ENCODE peak calls at places on chromosomes 7 and 10, in six cellular contexts. U is colonic mucosa, R is right lobe of liver, S is upper lobe of right lung, O is bronchial epithelial cell, M is psoas muscle. V is an unnamed sample. For H3K27me3, the result is how much of the 10 kb centered on the place peaks cover.

GRCh38 chr7:192701-193536 is 548 bp downstream of the FAM20C start:
- DNase-seq in U (peak), R (peak), S (no peak), O (no peak), M (no peak), V (no peak)

GRCh38 chr7:22587322-22587721 is 87.3 kb upstream of the STEAP1B start:
- DNase-seq in U (no peak), R (no peak), S (no peak), O (peak), M (no peak), V (no peak)

GRCh38 chr10:124745678-124746077 is 1.5 kb upstream of the FAM53B start:
- DNase-seq in U (peak), R (no peak), S (no peak), O (peak), M (no peak), V (no peak)

GRCh38 chr10:14219411-14219810 is 111.3 kb downstream of the FRMD4A start:
- DNase-seq in U (no peak), R (no peak), S (no peak), O (no peak), M (no peak), V (no peak)

GRCh38 chr10:43137701-43137970 is 609 bp upstream of the CSGALNACT2 start:
- DNase-seq in U (peak), R (no peak), S (peak), O (no peak), M (peak), V (peak)

GRCh38 chr10:33760544-33760943 is 426.1 kb upstream of the NRP1 start:
- DNase-seq in U (no peak), R (no peak), S (no peak), O (no peak), M (no peak), V (no peak)

GRCh38 chr7:142496545-142496991 is 238.7 kb upstream of the PRSS58 start:
- DNase-seq in U (no peak), R (no peak), S (no peak), O (peak), M (no peak), V (no peak)

GRCh38 chr10:12984165-12984747 is 17.3 kb downstream of the CCDC3 start:
- DNase-seq in U (no peak), R (no peak), S (no peak), O (peak), M (no peak), V (no peak)

GRCh38 chr7:131501422-131501821 is 55.0 kb downstream of the PODXL start:
- DNase-seq in U (no peak), R (no peak), S (no peak), O (peak), M (no peak), V (no peak)

GRCh38 chr7:40551685-40552576 is 417.1 kb downstream of the SUGCT start:
- DNase-seq in U (no peak), R (no peak), S (no peak), O (peak), M (no peak), V (no peak)

GRCh38 chr10:61628875-61629513 is 33.7 kb upstream of the CABCOCO1 start:
- DNase-seq in U (no peak), R (no peak), S (no peak), O (peak), M (no peak), V (peak)

GRCh38 chr7:44568771-44569560 is 4.7 kb downstream of the DDX56 start:
- DNase-seq in U (no peak), R (no peak), S (no peak), O (no peak), M (no peak), V (no peak)

GRCh38 chr7:101558742-101559325 is 70.3 kb downstream of the MYL10 start:
- DNase-seq in U (no peak), R (no peak), S (no peak), O (no peak), M (no peak), V (peak)

GRCh38 chr10:49598164-49598856 is 11.8 kb upstream of the SLC18A3 start:
- DNase-seq in U (peak), R (no peak), S (no peak), O (no peak), M (no peak), V (no peak)

GRCh38 chr10:110556993-110557601 is 10.4 kb upstream of the SMC3 start:
- DNase-seq in U (peak), R (no peak), S (no peak), O (peak), M (no peak), V (peak)

GRCh38 chr10:133067152-133068090 is 20.3 kb upstream of the ADGRA1 start:
- DNase-seq in U (no peak), R (no peak), S (no peak), O (no peak), M (no peak), V (no peak)

GRCh38 chr7:120054376-120055100 is 218.4 kb upstream of the KCND2 start:
- DNase-seq in U (no peak), R (no peak), S (no peak), O (peak), M (no peak), V (no peak)

GRCh38 chr10:30228638-30229037 is 120.4 kb downstream of the MTPAP start:
- DNase-seq in U (no peak), R (no peak), S (no peak), O (no peak), M (no peak), V (no peak)

GRCh38 chr7:142811154-142811737 is 40.5 kb downstream of the PRSS2 start:
- DNase-seq in U (no peak), R (no peak), S (no peak), O (peak), M (no peak), V (no peak)

GRCh38 chr10:31757374-31757773 is 171.3 kb downstream of the ARHGAP12 start:
- DNase-seq in U (no peak), R (peak), S (no peak), O (no peak), M (peak), V (peak)

GRCh38 chr7:137956591-137956990 is 45.3 kb downstream of the CREB3L2 start:
- DNase-seq in U (no peak), R (no peak), S (no peak), O (no peak), M (no peak), V (no peak)

GRCh38 chr10:28906440-28906839 is 229.1 kb downstream of the BAMBI start:
- DNase-seq in U (no peak), R (no peak), S (no peak), O (no peak), M (no peak), V (no peak)

GRCh38 chr7:101393865-101394264 is 31.2 kb downstream of the COL26A1 start:
- DNase-seq in U (no peak), R (no peak), S (no peak), O (no peak), M (no peak), V (no peak)

GRCh38 chr10:74932648-74933047 is 106.2 kb downstream of the KAT6B start:
- DNase-seq in U (no peak), R (peak), S (no peak), O (no peak), M (peak), V (peak)

GRCh38 chr10:44864637-44865288 is 46.4 kb upstream of the TMEM72 start:
- DNase-seq in U (peak), R (peak), S (peak), O (peak), M (peak), V (peak)

GRCh38 chr10:43160067-43160918 is 22.0 kb downstream of the CSGALNACT2 start:
- DNase-seq in U (no peak), R (no peak), S (no peak), O (peak), M (no peak), V (no peak)

GRCh38 chr10:3395487-3395886 is 222.9 kb upstream of the PITRM1 start:
- DNase-seq in U (no peak), R (no peak), S (no peak), O (no peak), M (no peak), V (no peak)

GRCh38 chr10:79239930-79240713 is 107.1 kb upstream of the PPIF start:
- DNase-seq in U (no peak), R (no peak), S (no peak), O (no peak), M (no peak), V (no peak)

GRCh38 chr10:91856637-91857036 is 52.6 kb downstream of the FGFBP3 start:
- DNase-seq in U (no peak), R (no peak), S (no peak), O (peak), M (no peak), V (no peak)

GRCh38 chr7:129188372-129188891 is at the start of gene SMO:
- DNase-seq in U (peak), R (peak), S (no peak), O (no peak), M (peak), V (peak)

GRCh38 chr10:63603709-63604445 is 82.7 kb downstream of the REEP3 start:
- DNase-seq in U (no peak), R (no peak), S (no peak), O (no peak), M (no peak), V (no peak)

GRCh38 chr7:25206765-25207164 is 21.5 kb downstream of the NPVF start:
- DNase-seq in U (peak), R (no peak), S (no peak), O (no peak), M (no peak), V (no peak)

GRCh38 chr10:96374639-96374984 is 15.8 kb upstream of the OPALIN start:
- DNase-seq in U (no peak), R (no peak), S (no peak), O (no peak), M (no peak), V (no peak)

GRCh38 chr7:46129831-46130230 is 208.8 kb upstream of the IGFBP3 start:
- DNase-seq in U (no peak), R (no peak), S (no peak), O (no peak), M (no peak), V (no peak)

GRCh38 chr10:124375353-124375614 is 43.4 kb downstream of the OAT start:
- DNase-seq in U (no peak), R (no peak), S (no peak), O (no peak), M (no peak), V (no peak)

GRCh38 chr7:157606140-157606539 is 269.3 kb downstream of the DNAJB6 start:
- DNase-seq in U (no peak), R (no peak), S (peak), O (no peak), M (no peak), V (no peak)

GRCh38 chr7:157605638-157606037 is 268.8 kb downstream of the DNAJB6 start:
- DNase-seq in U (no peak), R (no peak), S (no peak), O (no peak), M (no peak), V (no peak)

GRCh38 chr7:157609516-157609915 is 272.7 kb downstream of the DNAJB6 start:
- DNase-seq in U (no peak), R (no peak), S (peak), O (no peak), M (no peak), V (no peak)

GRCh38 chr7:157604661-157605381 is 268.0 kb downstream of the DNAJB6 start:
- DNase-seq in U (no peak), R (no peak), S (peak), O (no peak), M (no peak), V (no peak)

DNA sequence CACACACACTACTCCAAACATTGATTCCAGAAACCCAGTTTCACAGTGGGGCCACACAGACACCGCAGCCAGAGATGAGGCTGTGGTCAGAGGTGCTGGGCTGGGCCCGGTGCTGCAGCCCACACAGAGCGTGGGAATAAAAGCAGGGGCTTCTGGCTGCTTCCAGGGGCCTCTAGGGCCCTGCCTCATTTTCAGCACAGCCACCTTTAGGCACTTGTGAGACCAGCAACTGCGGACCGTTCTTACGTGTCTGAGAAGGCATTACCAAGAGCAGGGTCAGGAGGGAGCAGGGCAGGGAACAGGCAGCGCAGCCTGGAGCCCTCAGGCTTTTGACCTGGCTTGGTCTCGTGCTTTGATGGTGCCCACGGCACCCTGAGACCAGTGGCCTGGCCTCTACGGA is 270.4 kb downstream of the DNAJB6 start:
- DNase-seq in U (no peak), R (no peak), S (peak), O (no peak), M (no peak), V (no peak)
- H3K27me3 ChIP-seq in U (under half), R (under half), S (under half), O (under half), M (under half), V (under half)

DNA sequence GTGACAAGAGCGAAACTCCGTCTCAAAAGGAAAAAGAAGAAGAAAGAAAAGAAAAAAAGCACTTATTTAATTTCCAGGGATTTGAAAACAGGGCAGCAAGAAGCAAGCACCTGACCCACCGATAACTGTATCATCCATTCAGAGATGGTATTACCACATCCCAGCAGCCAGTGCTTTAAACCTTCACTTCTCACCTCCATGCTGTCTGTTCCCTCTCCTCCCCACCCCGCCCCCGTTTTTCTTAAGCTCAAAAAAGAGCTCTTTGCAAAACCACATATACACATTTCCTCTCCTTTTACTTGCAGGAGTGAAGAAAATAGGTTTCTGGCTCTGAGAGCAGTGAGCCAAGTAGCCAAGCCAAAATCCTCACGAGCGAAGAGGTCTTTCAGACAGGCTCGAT is 2.2 kb downstream of the STOX1 start:
- DNase-seq in U (no peak), R (no peak), S (no peak), O (no peak), M (no peak), V (no peak)
- H3K27me3 ChIP-seq in U (under half), R (under half), S (under half), O (under half), M (under half), V (under half)

GRCh38 chr7:1359051-1359400 is 100.2 kb downstream of the MICALL2 start:
- DNase-seq in U (no peak), R (no peak), S (no peak), O (no peak), M (no peak), V (no peak)

GRCh38 chr7:1359681-1360485 is 99.4 kb downstream of the MICALL2 start:
- DNase-seq in U (no peak), R (no peak), S (peak), O (no peak), M (no peak), V (no peak)

GRCh38 chr7:1358376-1359050 is 100.8 kb downstream of the MICALL2 start:
- DNase-seq in U (no peak), R (no peak), S (peak), O (no peak), M (no peak), V (no peak)

GRCh38 chr7:1355568-1356340 is 103.5 kb downstream of the MICALL2 start:
- DNase-seq in U (peak), R (no peak), S (peak), O (no peak), M (no peak), V (no peak)

GRCh38 chr7:1357601-1358271 is 101.5 kb downstream of the MICALL2 start:
- DNase-seq in U (no peak), R (no peak), S (peak), O (no peak), M (no peak), V (no peak)
- H3K27me3 ChIP-seq in U (under half), R (under half), S (under half), O (under half), M (half or more), V (under half)

GRCh38 chr7:27212587-27213149 is 12.8 kb upstream of the HOXA13 start:
- DNase-seq in U (no peak), R (no peak), S (peak), O (no peak), M (no peak), V (no peak)
- H3K27me3 ChIP-seq in U (under half), R (under half), S (half or more), O (half or more), M (half or more), V (under half)

GRCh38 chr10:102230861-102231356 is 4.8 kb downstream of the ELOVL3 start:
- DNase-seq in U (peak), R (no peak), S (peak), O (no peak), M (peak), V (no peak)
- H3K27me3 ChIP-seq in U (under half), R (under half), S (under half), O (under half), M (under half), V (under half)

GRCh38 chr10:77348082-77348481 is 289.5 kb downstream of the KCNMA1 start:
- DNase-seq in U (no peak), R (no peak), S (no peak), O (no peak), M (no peak), V (no peak)

GRCh38 chr10:77349226-77349625 is 288.4 kb downstream of the KCNMA1 start:
- DNase-seq in U (no peak), R (no peak), S (no peak), O (no peak), M (no peak), V (no peak)

GRCh38 chr10:77350134-77350533 is 287.5 kb downstream of the KCNMA1 start:
- DNase-seq in U (no peak), R (no peak), S (no peak), O (peak), M (no peak), V (no peak)

GRCh38 chr10:77348711-77349110 is 288.9 kb downstream of the KCNMA1 start:
- DNase-seq in U (no peak), R (no peak), S (no peak), O (no peak), M (no peak), V (no peak)

DNA sequence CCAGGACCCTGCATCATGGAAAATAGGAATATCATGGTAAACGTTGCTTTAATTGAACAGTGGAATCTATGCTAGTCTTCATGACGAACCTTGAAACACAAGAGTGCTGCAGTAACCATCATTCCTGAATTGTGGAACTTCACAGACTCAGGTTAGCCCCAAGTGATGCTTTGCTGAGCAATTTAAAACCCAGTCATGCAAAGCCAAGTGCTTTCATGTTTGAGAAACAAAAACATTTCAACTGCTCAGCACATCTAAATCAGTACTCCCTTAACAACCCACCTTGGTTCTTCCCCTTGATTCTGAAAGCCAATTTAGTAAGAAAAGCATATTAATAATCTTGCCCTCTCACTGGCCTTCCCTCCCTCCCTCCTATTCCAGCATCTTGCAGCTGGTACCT is 291.6 kb downstream of the KCNMA1 start:
- DNase-seq in U (no peak), R (no peak), S (no peak), O (no peak), M (no peak), V (no peak)
- H3K27me3 ChIP-seq in U (under half), R (under half), S (under half), O (under half), M (under half), V (under half)

DNA sequence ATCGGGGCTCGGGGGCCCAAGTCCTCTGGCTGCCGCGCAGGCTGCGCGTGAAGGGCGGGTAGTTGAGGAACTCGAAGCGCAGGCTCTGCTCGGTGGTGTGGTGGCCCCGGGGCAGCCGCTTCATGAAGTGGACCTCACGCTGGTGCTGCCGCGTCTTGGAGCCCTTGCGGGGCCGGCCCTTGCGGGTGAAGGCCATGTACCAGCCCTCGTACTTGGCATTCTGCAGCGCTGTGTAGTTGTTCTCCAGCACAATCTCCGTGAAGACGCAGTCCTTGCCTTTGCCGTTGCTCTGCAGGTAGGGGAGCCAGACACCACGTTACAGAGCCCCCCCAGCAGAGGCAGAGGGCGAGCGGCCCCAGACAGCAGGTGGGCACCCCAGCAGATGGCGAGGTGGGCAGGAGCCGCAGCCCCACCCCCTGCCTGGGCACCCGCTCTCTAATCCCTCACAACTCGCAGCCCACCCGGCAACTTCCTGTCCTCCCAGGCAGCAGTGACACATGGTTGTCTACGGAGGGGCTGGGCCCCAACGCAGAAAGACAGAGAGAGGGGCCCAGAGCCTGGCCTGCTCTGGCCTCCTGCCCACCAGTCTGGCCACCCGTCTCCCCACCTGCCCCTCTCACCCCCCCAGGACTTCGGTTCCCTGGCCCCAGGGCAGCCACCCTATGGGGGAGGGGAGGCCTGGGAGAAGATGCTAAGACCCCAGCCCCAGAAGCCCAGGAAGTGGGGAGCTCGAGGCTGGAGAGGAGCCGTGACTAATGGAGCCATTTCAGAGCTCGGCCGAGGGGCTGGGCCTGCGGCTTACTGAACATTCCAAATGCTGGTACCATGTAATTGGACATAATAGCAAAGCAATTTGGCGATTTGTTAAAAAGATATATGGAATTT is 5.3 kb downstream of the FGF8 start:
- DNase-seq in U (no peak), R (no peak), S (peak), O (no peak), M (no peak), V (no peak)
- H3K27me3 ChIP-seq in U (under half), R (under half), S (half or more), O (under half), M (half or more), V (under half)